ENCODE peak calls at places on chromosome 11, in seven cellular contexts. T is GM23248, H is fibroblast of lung, S is stomach, U is AG04450, G is heart left ventricle, Z is breast epithelium. C is an unnamed sample. For H3K9me3, the result is how much of the 10 kb centered on the place peaks cover.

GRCh38 chr11:1502971-1503707 is 16.6 kb upstream of the MOB2 start:
- DNase-seq in H (no peak), U (no peak), T (no peak), Z (peak), S (peak), G (peak), C (no peak)

GRCh38 chr11:8330416-8330815 is 66.7 kb upstream of the LMO1 start:
- DNase-seq in S (no peak), T (no peak), H (no peak), U (no peak), G (no peak), Z (no peak), C (no peak)

GRCh38 chr11:96001037-96001436 is 77.1 kb upstream of the MTMR2 start:
- DNase-seq in Z (no peak), H (peak), U (peak), G (peak), T (peak), S (peak), C (no peak)

GRCh38 chr11:46127150-46127638 is 5.9 kb upstream of the PHF21A start:
- DNase-seq in H (peak), T (peak), G (peak), S (no peak), Z (no peak), U (no peak), C (peak)

GRCh38 chr11:110373061-110373702 is 56.6 kb upstream of the FDX1 start:
- DNase-seq in S (no peak), H (peak), T (peak), G (no peak), U (no peak), Z (no peak), C (no peak)

GRCh38 chr11:34405079-34405858 is 33.5 kb upstream of the CAT start:
- DNase-seq in T (peak), U (no peak), H (peak), Z (no peak), G (no peak), S (no peak), C (no peak)

GRCh38 chr11:128342511-128343133 is 244.7 kb downstream of the ETS1 start:
- DNase-seq in T (peak), H (peak), Z (no peak), U (no peak), G (peak), S (no peak), C (peak)

GRCh38 chr11:108672113-108672512 is 7.2 kb downstream of the DDX10 start:
- DNase-seq in S (no peak), G (peak), H (peak), Z (no peak), U (no peak), T (peak), C (no peak)

GRCh38 chr11:37525336-37525735 is 927.3 kb upstream of the RAG2 start:
- DNase-seq in T (peak), U (no peak), G (no peak), S (no peak), Z (no peak), H (peak), C (no peak)

GRCh38 chr11:112670806-112671570 is 290.2 kb upstream of the NCAM1 start:
- DNase-seq in H (no peak), G (no peak), T (no peak), Z (no peak), U (no peak), S (no peak), C (no peak)

GRCh38 chr11:89452780-89453179 is 38.4 kb downstream of the NOX4 start:
- DNase-seq in G (no peak), H (no peak), Z (no peak), U (no peak), S (no peak), T (no peak), C (no peak)

GRCh38 chr11:118565062-118565461 is 669 bp downstream of the IFT46 start:
- DNase-seq in G (peak), Z (no peak), H (peak), S (no peak), U (no peak), T (peak), C (no peak)

GRCh38 chr11:119727523-119728081 is 1.4 kb downstream of the NECTIN1 start:
- DNase-seq in H (no peak), U (no peak), G (no peak), T (peak), S (peak), Z (no peak), C (no peak)

GRCh38 chr11:75867778-75868374 is 52.9 kb downstream of the UVRAG start:
- DNase-seq in T (peak), G (no peak), H (peak), S (peak), U (peak), Z (no peak), C (no peak)

GRCh38 chr11:99683933-99684332 is 663.2 kb downstream of the CNTN5 start:
- DNase-seq in Z (no peak), G (no peak), T (no peak), H (no peak), S (no peak), U (no peak), C (no peak)

GRCh38 chr11:85766801-85767200 is 44.1 kb downstream of the SYTL2 start:
- DNase-seq in U (no peak), G (no peak), T (peak), H (peak), S (no peak), Z (no peak), C (no peak)

GRCh38 chr11:128956401-128957203 is 13.9 kb upstream of the TP53AIP1 start:
- DNase-seq in S (no peak), H (peak), G (no peak), Z (no peak), T (peak), U (peak), C (no peak)

GRCh38 chr11:62649486-62649885 is 3.1 kb upstream of the GANAB start:
- DNase-seq in G (no peak), S (no peak), T (no peak), U (no peak), Z (no peak), H (no peak), C (no peak)

GRCh38 chr11:47376183-47376542 is 2.2 kb downstream of the SPI1 start:
- DNase-seq in H (no peak), G (no peak), U (no peak), S (no peak), Z (no peak), T (no peak), C (no peak)

GRCh38 chr11:6632116-6633073 is 13.2 kb upstream of the TPP1 start:
- DNase-seq in G (no peak), U (no peak), Z (no peak), S (no peak), H (no peak), T (no peak), C (no peak)

GRCh38 chr11:66118847-66119246 is 48.8 kb downstream of the PACS1 start:
- DNase-seq in H (no peak), S (no peak), T (no peak), G (no peak), Z (no peak), U (no peak), C (no peak)

GRCh38 chr11:91435694-91436375 is 788.8 kb upstream of the FAT3 start:
- DNase-seq in S (peak), G (no peak), Z (no peak), H (no peak), U (no peak), T (no peak), C (no peak)

GRCh38 chr11:61688368-61689163 is 8.4 kb downstream of the DAGLA start:
- DNase-seq in U (no peak), S (peak), T (peak), G (peak), H (peak), Z (peak), C (no peak)

GRCh38 chr11:31812392-31813241 is 1.5 kb upstream of the PAX6 start:
- DNase-seq in U (no peak), S (no peak), T (peak), Z (no peak), H (no peak), G (no peak), C (no peak)

GRCh38 chr11:1205987-1206331 is 16.9 kb upstream of the MUC5B start:
- DNase-seq in H (no peak), T (no peak), Z (peak), G (no peak), U (no peak), S (no peak), C (peak)

GRCh38 chr11:125679397-125679796 is 1.2 kb downstream of the ACRV1 start:
- DNase-seq in G (no peak), T (peak), H (peak), S (no peak), Z (no peak), U (no peak), C (no peak)

GRCh38 chr11:120432056-120433018 is 79.2 kb upstream of the GRIK4 start:
- DNase-seq in Z (no peak), T (peak), G (no peak), S (no peak), H (peak), U (peak), C (no peak)

GRCh38 chr11:99584822-99585221 is 564.1 kb downstream of the CNTN5 start:
- DNase-seq in U (no peak), H (no peak), S (no peak), T (no peak), Z (no peak), G (no peak), C (no peak)

GRCh38 chr11:250740-251299 is 14.0 kb downstream of the PSMD13 start:
- DNase-seq in T (peak), S (peak), Z (no peak), G (peak), H (peak), U (no peak), C (peak)

GRCh38 chr11:65500262-65501004 is 1.6 kb downstream of the MALAT1 start:
- DNase-seq in H (peak), S (no peak), Z (no peak), T (peak), G (no peak), U (no peak), C (no peak)

GRCh38 chr11:78228467-78228866 is 39.7 kb downstream of the USP35 start:
- DNase-seq in G (no peak), S (no peak), Z (no peak), H (peak), T (peak), U (peak), C (no peak)

GRCh38 chr11:115672999-115673411 is 168.8 kb upstream of the CADM1 start:
- DNase-seq in S (no peak), G (peak), H (peak), U (peak), T (peak), Z (no peak), C (no peak)

GRCh38 chr11:75797796-75798195 is 17.2 kb upstream of the UVRAG start:
- DNase-seq in S (no peak), Z (no peak), H (no peak), T (peak), G (no peak), U (no peak), C (no peak)

DNA sequence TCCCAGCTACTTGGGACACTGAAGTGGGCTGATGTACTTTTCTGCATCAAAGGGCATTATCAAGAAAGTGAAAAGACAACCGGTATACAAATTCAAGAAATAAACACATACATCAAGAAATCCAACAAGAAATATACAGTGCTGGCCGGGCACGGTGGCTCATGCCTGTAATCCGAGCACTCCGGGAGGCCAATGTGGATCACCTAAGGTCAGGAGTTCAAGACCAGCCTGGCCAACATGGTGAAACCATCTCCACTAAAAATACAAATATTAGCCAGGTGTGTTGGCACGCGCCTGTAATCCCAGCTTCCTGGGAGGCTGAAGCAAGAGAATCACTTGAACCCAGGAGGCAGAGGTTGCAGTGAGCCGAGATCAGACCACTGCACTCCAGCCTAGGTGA is 9.5 kb downstream of the USP28 start:
- DNase-seq in G (no peak), H (no peak), T (no peak), S (no peak), Z (no peak), U (no peak), C (no peak)
- H3K9me3 ChIP-seq in G (under half), H (under half), T (under half), S (under half), Z (under half), U (under half), C (under half)

GRCh38 chr11:132504501-132505041 is 1027.7 kb downstream of the OPCML start:
- DNase-seq in U (no peak), H (no peak), Z (no peak), T (no peak), S (no peak), G (no peak), C (no peak)
- H3K9me3 ChIP-seq in U (under half), H (under half), Z (under half), T (under half), S (under half), G (under half), C (under half)

GRCh38 chr11:59891781-59892181 is 13.2 kb downstream of the OOSP3 start:
- DNase-seq in Z (no peak), U (no peak), T (peak), G (peak), S (no peak), H (no peak), C (no peak)
- H3K9me3 ChIP-seq in Z (under half), U (under half), T (under half), G (under half), S (under half), H (under half), C (under half)

GRCh38 chr11:70901951-70902521 is 350.3 kb downstream of the SHANK2 start:
- DNase-seq in U (no peak), S (no peak), H (no peak), T (peak), G (no peak), Z (peak), C (no peak)
- H3K9me3 ChIP-seq in U (half or more), S (under half), H (under half), T (under half), G (under half), Z (under half), C (under half)

GRCh38 chr11:67252831-67253239 is 13.4 kb upstream of the GRK2 start:
- DNase-seq in Z (no peak), G (peak), T (peak), S (no peak), U (no peak), H (peak), C (no peak)
- H3K9me3 ChIP-seq in Z (under half), G (under half), T (under half), S (under half), U (under half), H (under half), C (under half)

GRCh38 chr11:134614141-134614540 is 202.1 kb upstream of the B3GAT1 start:
- DNase-seq in G (no peak), S (no peak), T (no peak), Z (no peak), H (no peak), U (no peak), C (no peak)
- H3K9me3 ChIP-seq in G (under half), S (under half), T (under half), Z (under half), H (under half), U (half or more), C (under half)

GRCh38 chr11:3368199-3368598 is 10.7 kb downstream of the ZNF195 start:
- DNase-seq in H (no peak), S (no peak), Z (no peak), T (no peak), G (no peak), U (no peak), C (no peak)
- H3K9me3 ChIP-seq in H (under half), S (under half), Z (under half), T (under half), G (under half), U (under half), C (under half)